ENCODE peak calls at places on chromosomes 6 and 20, in six cellular contexts. V is lower lobe of right lung, N is adrenal gland, P is IMR-90, F is H9, M is upper lobe of right lung. S is an unnamed sample. For H3K9me3, the result is how much of the 10 kb centered on the place peaks cover.

GRCh38 chr6:169723991-169724553 is at the start of gene PHF10:
- DNase-seq in V (peak), N (peak), P (no peak), F (no peak), M (peak), S (peak)

GRCh38 chr6:15901141-15902115 is 227.5 kb upstream of the MYLIP start:
- DNase-seq in V (no peak), N (no peak), P (no peak), F (no peak), M (no peak), S (no peak)

GRCh38 chr20:14566505-14566904 is 229.1 kb upstream of the FLRT3 start:
- DNase-seq in V (no peak), N (no peak), P (no peak), F (no peak), M (no peak), S (no peak)

GRCh38 chr6:46410330-46410953 is 80.8 kb downstream of the RCAN2 start:
- DNase-seq in V (no peak), N (peak), P (peak), F (no peak), M (no peak), S (no peak)

GRCh38 chr20:62366370-62367135 is 559 bp downstream of the LAMA5 start:
- DNase-seq in V (peak), N (peak), P (no peak), F (peak), M (peak), S (no peak)

GRCh38 chr6:16438677-16439615 is 200.6 kb downstream of the GMPR start:
- DNase-seq in V (no peak), N (no peak), P (peak), F (no peak), M (no peak), S (no peak)

GRCh38 chr6:28944412-28945006 is 20.7 kb upstream of the TRIM27 start:
- DNase-seq in V (no peak), N (peak), P (peak), F (peak), M (no peak), S (peak)

GRCh38 chr20:46035253-46035652 is 6.2 kb downstream of the SLC12A5 start:
- DNase-seq in V (no peak), N (no peak), P (no peak), F (no peak), M (no peak), S (no peak)

GRCh38 chr6:161292145-161292544 is 18.3 kb upstream of the AGPAT4 start:
- DNase-seq in V (no peak), N (no peak), P (no peak), F (peak), M (no peak), S (no peak)

GRCh38 chr6:128518531-128519131 is 1.8 kb downstream of the PTPRK start:
- DNase-seq in V (no peak), N (no peak), P (no peak), F (no peak), M (no peak), S (no peak)

GRCh38 chr6:16585805-16586204 is 175.5 kb downstream of the ATXN1 start:
- DNase-seq in V (no peak), N (no peak), P (no peak), F (no peak), M (no peak), S (no peak)

GRCh38 chr6:11229267-11230043 is 3.0 kb downstream of the NEDD9 start:
- DNase-seq in V (no peak), N (no peak), P (no peak), F (peak), M (no peak), S (no peak)

GRCh38 chr6:133358598-133358997 is 117.4 kb downstream of the EYA4 start:
- DNase-seq in V (no peak), N (no peak), P (no peak), F (no peak), M (no peak), S (no peak)

GRCh38 chr20:37686762-37687477 is 6.9 kb upstream of the CTNNBL1 start:
- DNase-seq in V (no peak), N (no peak), P (peak), F (no peak), M (no peak), S (no peak)

GRCh38 chr20:37577972-37578371 is 50.3 kb upstream of the BLCAP start:
- DNase-seq in V (no peak), N (no peak), P (no peak), F (no peak), M (no peak), S (no peak)

GRCh38 chr6:151475653-151476523 is 17.9 kb upstream of the CCDC170 start:
- DNase-seq in V (peak), N (peak), P (peak), F (peak), M (peak), S (peak)

GRCh38 chr20:39025883-39026282 is 63.7 kb downstream of the DHX35 start:
- DNase-seq in V (no peak), N (no peak), P (no peak), F (no peak), M (no peak), S (no peak)

GRCh38 chr20:12927489-12927888 is 81.3 kb upstream of the SPTLC3 start:
- DNase-seq in V (no peak), N (no peak), P (peak), F (no peak), M (no peak), S (no peak)

GRCh38 chr6:17493286-17493685 is 99.9 kb downstream of the CAP2 start:
- DNase-seq in V (no peak), N (no peak), P (peak), F (no peak), M (no peak), S (no peak)

GRCh38 chr6:136792066-136792944 is at the start of gene MAP3K5:
- DNase-seq in V (peak), N (peak), P (peak), F (peak), M (peak), S (peak)

GRCh38 chr20:44858959-44859358 is 26.5 kb upstream of the YWHAB start:
- DNase-seq in V (no peak), N (no peak), P (no peak), F (no peak), M (no peak), S (no peak)

GRCh38 chr6:144377586-144377985 is 92.5 kb downstream of the UTRN start:
- DNase-seq in V (no peak), N (no peak), P (peak), F (no peak), M (no peak), S (no peak)

GRCh38 chr6:42363906-42364859 is 87.5 kb downstream of the TRERF1 start:
- DNase-seq in V (no peak), N (no peak), P (no peak), F (no peak), M (no peak), S (no peak)

GRCh38 chr20:46914789-46915359 is 20.2 kb downstream of the EYA2 start:
- DNase-seq in V (no peak), N (no peak), P (peak), F (no peak), M (no peak), S (no peak)

GRCh38 chr6:15521516-15521915 is 141.3 kb downstream of the DTNBP1 start:
- DNase-seq in V (no peak), N (no peak), P (no peak), F (no peak), M (no peak), S (no peak)

GRCh38 chr6:69796081-69796626 is 656 bp downstream of the LMBRD1 start:
- DNase-seq in V (no peak), N (peak), P (peak), F (peak), M (no peak), S (peak)

GRCh38 chr6:121247386-121247785 is 86.9 kb downstream of the TBC1D32 start:
- DNase-seq in V (no peak), N (no peak), P (peak), F (no peak), M (no peak), S (no peak)

GRCh38 chr6:6176829-6177228 is 143.6 kb downstream of the F13A1 start:
- DNase-seq in V (no peak), N (no peak), P (no peak), F (no peak), M (no peak), S (no peak)

GRCh38 chr6:6178795-6179194 is 141.7 kb downstream of the F13A1 start:
- DNase-seq in V (no peak), N (no peak), P (no peak), F (no peak), M (no peak), S (no peak)

GRCh38 chr6:6179858-6180257 is 140.6 kb downstream of the F13A1 start:
- DNase-seq in V (no peak), N (no peak), P (no peak), F (no peak), M (no peak), S (no peak)

GRCh38 chr6:6176132-6176531 is 144.3 kb downstream of the F13A1 start:
- DNase-seq in V (no peak), N (no peak), P (no peak), F (no peak), M (no peak), S (no peak)

GRCh38 chr6:6177754-6178153 is 142.7 kb downstream of the F13A1 start:
- DNase-seq in V (no peak), N (no peak), P (no peak), F (no peak), M (no peak), S (no peak)
- H3K9me3 ChIP-seq in V (under half), N (under half), P (under half), F (under half), M (under half), S (under half)

DNA sequence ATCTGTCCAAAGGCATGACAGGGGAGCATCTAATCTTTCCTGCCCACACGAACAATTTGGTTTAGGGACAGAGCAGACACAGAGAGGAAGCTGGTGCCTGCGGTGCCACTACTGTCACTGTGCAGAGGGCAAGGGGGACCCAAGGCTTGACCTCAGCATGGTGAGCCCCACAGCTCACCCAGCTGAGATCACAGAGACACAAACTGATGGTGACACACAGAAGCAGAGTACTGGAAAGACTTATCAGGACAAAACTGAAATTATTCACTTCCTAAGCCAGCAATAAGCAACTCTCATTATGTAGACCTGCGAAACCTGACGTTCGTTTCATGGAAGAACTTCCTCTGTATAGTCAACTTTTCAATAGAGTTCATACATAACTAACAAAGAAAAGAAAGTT is 86.1 kb downstream of the HUS1B start:
- DNase-seq in V (no peak), N (no peak), P (no peak), F (no peak), M (no peak), S (no peak)
- TF ChIP-seq CTCF in V (no peak), N (no peak), P (no peak), F (no peak), M (no peak), S (no peak)

GRCh38 chr6:84072452-84072997 is 39.0 kb downstream of the MRAP2 start:
- DNase-seq in V (no peak), N (no peak), P (no peak), F (no peak), M (no peak), S (no peak)
- H3K9me3 ChIP-seq in V (under half), N (under half), P (under half), F (under half), M (under half), S (under half)

DNA sequence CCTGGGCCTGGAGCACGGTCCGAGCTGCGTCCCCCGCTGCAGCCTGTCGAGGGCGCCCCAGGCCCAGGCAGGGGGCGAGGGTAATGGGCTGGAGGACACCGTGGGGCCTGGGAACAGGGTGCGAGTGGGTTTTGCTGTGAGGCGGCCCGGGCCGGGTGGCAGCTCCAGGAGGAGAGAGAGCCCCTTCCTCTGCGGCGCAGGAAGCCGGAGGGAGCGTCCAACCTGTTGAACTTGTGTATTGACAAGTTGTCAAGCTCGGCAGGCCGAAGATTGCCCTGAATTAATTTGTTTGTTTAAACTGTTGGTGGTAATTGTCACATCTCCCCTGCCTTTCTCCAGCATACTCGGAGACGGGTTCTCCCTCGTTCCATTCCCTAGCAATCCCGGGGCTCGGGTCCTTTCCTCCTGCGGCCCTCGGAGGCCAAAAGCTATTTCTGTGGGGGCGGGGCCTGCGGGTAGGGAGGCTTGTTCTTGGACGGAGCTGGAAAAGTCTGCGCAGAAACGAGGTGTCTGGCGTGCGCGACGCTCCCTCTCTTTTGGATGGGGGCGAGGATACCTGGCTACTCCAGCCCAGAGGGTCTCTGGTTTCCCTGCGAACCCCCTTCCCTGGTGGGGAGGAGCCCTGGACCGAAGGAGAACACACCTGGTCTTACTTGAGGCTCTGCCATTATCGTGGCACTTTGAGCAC is 9.9 kb downstream of the NR2E1 start:
- DNase-seq in V (no peak), N (no peak), P (no peak), F (peak), M (peak), S (no peak)
- TF ChIP-seq CTCF in V (peak), N (peak), P (no peak), F (peak), M (peak), S (no peak)

GRCh38 chr6:25138024-25138696 is 141.0 kb upstream of the CARMIL1 start:
- DNase-seq in V (no peak), N (peak), P (peak), F (no peak), M (peak), S (peak)

GRCh38 chr6:25138697-25139051 is 140.5 kb upstream of the CARMIL1 start:
- DNase-seq in V (no peak), N (no peak), P (peak), F (no peak), M (no peak), S (no peak)

GRCh38 chr6:25137497-25137896 is 141.7 kb upstream of the CARMIL1 start:
- DNase-seq in V (no peak), N (no peak), P (no peak), F (no peak), M (no peak), S (no peak)

GRCh38 chr6:25133479-25133878 is 145.7 kb upstream of the CARMIL1 start:
- DNase-seq in V (no peak), N (no peak), P (no peak), F (no peak), M (no peak), S (no peak)

DNA sequence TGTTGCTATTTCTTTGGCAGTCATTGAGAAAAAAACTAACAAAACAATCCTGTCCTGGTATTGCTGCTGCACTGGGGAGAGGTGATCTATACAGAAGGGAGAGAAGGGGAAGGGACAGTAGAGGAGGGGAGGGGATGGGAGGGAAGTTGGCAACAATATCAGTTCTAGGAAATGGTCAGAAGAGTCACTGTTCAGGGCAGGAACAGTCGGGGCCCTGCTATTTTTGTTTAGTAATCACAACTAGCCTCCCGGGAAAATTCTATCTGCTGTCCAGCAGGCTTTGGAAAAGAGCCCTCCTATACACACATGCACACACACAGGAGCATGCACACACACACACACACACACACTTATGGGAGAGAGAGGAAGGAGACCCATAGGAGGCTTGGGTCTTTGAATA is 142.3 kb upstream of the CARMIL1 start:
- DNase-seq in V (no peak), N (peak), P (no peak), F (no peak), M (no peak), S (no peak)
- H3K9me3 ChIP-seq in V (under half), N (under half), P (under half), F (under half), M (under half), S (under half)

GRCh38 chr6:73003302-73003701 is 222.0 kb downstream of the KHDC1L start:
- DNase-seq in V (no peak), N (no peak), P (no peak), F (no peak), M (no peak), S (no peak)

GRCh38 chr6:73006161-73006560 is 219.1 kb downstream of the KHDC1L start:
- DNase-seq in V (no peak), N (no peak), P (peak), F (no peak), M (no peak), S (no peak)

GRCh38 chr6:73004817-73005216 is 220.5 kb downstream of the KHDC1L start:
- DNase-seq in V (no peak), N (no peak), P (no peak), F (no peak), M (no peak), S (no peak)

GRCh38 chr6:72999995-73000394 is 225.3 kb downstream of the KHDC1L start:
- DNase-seq in V (no peak), N (no peak), P (no peak), F (no peak), M (no peak), S (no peak)

GRCh38 chr6:73002588-73002987 is 222.7 kb downstream of the KHDC1L start:
- DNase-seq in V (no peak), N (no peak), P (no peak), F (no peak), M (no peak), S (no peak)
- TF ChIP-seq CTCF in V (no peak), N (no peak), P (no peak), F (no peak), M (no peak), S (no peak)

GRCh38 chr20:41598719-41599118 is 19.5 kb downstream of the CHD6 start:
- DNase-seq in V (no peak), N (no peak), P (no peak), F (no peak), M (no peak), S (no peak)

GRCh38 chr20:41592516-41593192 is 25.5 kb downstream of the CHD6 start:
- DNase-seq in V (no peak), N (no peak), P (no peak), F (no peak), M (no peak), S (no peak)

GRCh38 chr20:41599699-41600104 is 18.5 kb downstream of the CHD6 start:
- DNase-seq in V (no peak), N (no peak), P (no peak), F (no peak), M (no peak), S (no peak)

GRCh38 chr20:41594514-41595322 is 23.5 kb downstream of the CHD6 start:
- DNase-seq in V (no peak), N (no peak), P (no peak), F (no peak), M (no peak), S (no peak)
- H3K9me3 ChIP-seq in V (under half), N (under half), P (under half), F (under half), M (under half), S (under half)

S was measured in stomach.